ENCODE peak calls at places on chromosomes 6 and 20, in ten cellular contexts. K is GM23338, M is Panc1, G is endothelial cell of umbilical vein, I is upper lobe of left lung, A is spleen, H is stomach, N is HCT116, U is breast epithelium, C is K562. Q is an unnamed sample.

GRCh38 chr6:14524319-14524718 is 406.7 kb downstream of the CD83 start:
- DNase-seq in K (no peak), M (no peak), G (no peak), I (no peak), A (no peak), H (no peak), N (no peak), U (no peak), C (no peak), Q (peak)

GRCh38 chr6:147711511-147711910 is 203.0 kb downstream of the SAMD5 start:
- DNase-seq in K (no peak), M (no peak), G (no peak), I (no peak), A (no peak), H (no peak), N (no peak), U (no peak), C (no peak), Q (no peak)

GRCh38 chr6:166621114-166621540 is 5.9 kb downstream of the RPS6KA2 start:
- DNase-seq in K (peak), M (no peak), G (no peak), I (no peak), A (no peak), H (peak), N (no peak), U (no peak), C (no peak), Q (no peak)

GRCh38 chr6:139407718-139408222 is 33.3 kb upstream of the CITED2 start:
- DNase-seq in K (no peak), M (peak), G (no peak), I (no peak), A (no peak), H (no peak), N (no peak), U (no peak), C (no peak), Q (no peak)

GRCh38 chr6:143513410-143513809 is 1.9 kb upstream of the FUCA2 start:
- DNase-seq in K (peak), M (no peak), G (no peak), I (peak), A (peak), H (peak), N (no peak), U (no peak), C (peak), Q (no peak)

GRCh38 chr20:21767739-21768223 is 62.3 kb downstream of the PAX1 start:
- DNase-seq in K (peak), M (no peak), G (no peak), I (peak), A (no peak), H (no peak), N (no peak), U (peak), C (peak), Q (no peak)

GRCh38 chr20:3995749-3996305 is 19.5 kb downstream of the RNF24 start:
- DNase-seq in K (no peak), M (no peak), G (no peak), I (no peak), A (no peak), H (no peak), N (no peak), U (no peak), C (no peak), Q (no peak)

GRCh38 chr20:58307270-58307669 is 2.2 kb upstream of the RAB22A start:
- DNase-seq in K (no peak), M (no peak), G (no peak), I (no peak), A (no peak), H (no peak), N (no peak), U (no peak), C (no peak), Q (no peak)

GRCh38 chr6:7062445-7063162 is 45.2 kb upstream of the RREB1 start:
- DNase-seq in K (no peak), M (no peak), G (peak), I (peak), A (no peak), H (peak), N (no peak), U (no peak), C (no peak), Q (no peak)

GRCh38 chr20:60295214-60295613 is 337.0 kb downstream of the CDH26 start:
- DNase-seq in K (no peak), M (no peak), G (no peak), I (no peak), A (no peak), H (no peak), N (no peak), U (no peak), C (no peak), Q (no peak)

GRCh38 chr20:38226553-38226952 is 34.0 kb downstream of the KIAA1755 start:
- DNase-seq in K (no peak), M (no peak), G (no peak), I (no peak), A (peak), H (no peak), N (no peak), U (no peak), C (no peak), Q (peak)

GRCh38 chr6:6230286-6230685 is 90.2 kb downstream of the F13A1 start:
- DNase-seq in K (no peak), M (no peak), G (no peak), I (no peak), A (no peak), H (peak), N (no peak), U (no peak), C (peak), Q (no peak)

DNA sequence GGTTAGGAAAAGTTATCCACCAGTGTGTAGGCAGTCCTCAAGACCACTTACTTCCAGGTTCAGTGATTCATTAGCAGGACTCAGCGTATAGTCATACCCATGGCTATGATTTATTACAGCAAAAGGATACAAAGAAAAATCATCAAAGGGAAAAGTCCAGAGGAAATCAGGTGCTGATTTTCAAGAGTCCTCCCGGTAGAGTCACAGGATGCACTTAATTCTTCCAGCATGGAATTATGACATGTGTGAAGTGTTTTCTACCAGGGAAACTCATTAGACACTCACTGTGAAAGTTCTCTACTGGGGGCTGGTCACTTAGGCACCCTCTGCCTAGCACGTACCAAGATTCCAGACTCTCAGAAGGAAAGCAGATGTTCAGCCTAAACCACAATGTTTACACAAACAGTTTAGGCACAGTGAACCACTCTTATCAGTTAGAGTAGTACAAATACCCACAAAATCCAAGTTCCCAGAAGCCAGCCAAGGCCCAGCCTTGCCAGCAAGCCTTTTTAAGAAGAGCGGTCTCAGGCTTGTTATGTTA is 10.2 kb downstream of the WFDC3 start:
- DNase-seq in K (no peak), M (peak), G (peak), I (peak), A (no peak), H (peak), N (peak), U (no peak), C (no peak), Q (no peak)
- TF ChIP-seq POLR2AphosphoS5 in K (no peak), M (peak), G (no peak), I (peak), A (no peak), H (peak), N (peak), U (no peak), C (no peak), Q (no peak)

DNA sequence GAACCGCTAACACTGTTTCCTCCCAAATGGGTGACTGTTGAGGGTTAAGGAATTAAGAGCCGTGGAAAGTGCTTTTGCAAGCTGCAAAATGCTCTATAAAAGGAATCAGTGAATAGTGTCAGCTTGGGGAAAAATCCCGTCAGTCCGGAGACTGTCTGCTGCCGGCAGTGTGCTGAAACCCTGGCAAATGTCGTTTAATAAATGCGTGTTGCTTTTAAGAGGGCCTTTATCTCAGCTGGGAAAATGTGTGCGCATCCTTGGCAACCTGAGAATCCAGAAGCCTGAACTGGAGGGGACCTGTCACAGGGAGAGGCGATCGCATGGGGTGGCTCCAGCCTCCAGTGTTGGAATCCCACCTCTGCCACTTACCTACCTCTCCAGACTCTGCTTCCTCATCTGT is 9.8 kb downstream of the SIRPA start:
- DNase-seq in K (no peak), M (no peak), G (no peak), I (no peak), A (no peak), H (no peak), N (no peak), U (no peak), C (no peak), Q (no peak)
- TF ChIP-seq POLR2AphosphoS5 in K (no peak), M (no peak), G (no peak), I (no peak), A (no peak), H (no peak), N (no peak), U (no peak), C (no peak), Q (no peak)

GRCh38 chr6:163991326-163991725 is 576.8 kb downstream of the QKI start:
- DNase-seq in K (no peak), M (no peak), G (no peak), I (no peak), A (no peak), H (no peak), N (no peak), U (no peak), C (no peak), Q (no peak)
- TF ChIP-seq POLR2AphosphoS5 in K (no peak), M (no peak), G (no peak), I (no peak), A (no peak), H (no peak), N (no peak), U (no peak), C (no peak), Q (no peak)

GRCh38 chr6:37791156-37791919 is 28.2 kb upstream of the ZFAND3 start:
- DNase-seq in K (peak), M (peak), G (peak), I (peak), A (peak), H (peak), N (peak), U (peak), C (peak), Q (peak)
- TF ChIP-seq POLR2AphosphoS5 in K (no peak), M (no peak), G (peak), I (peak), A (peak), H (peak), N (peak), U (peak), C (no peak), Q (no peak)

Q was measured in suprapubic skin.